ENCODE peak calls at places on chromosomes 4 and X, in six cellular contexts. V, M, G, E, W and D are unnamed samples.

GRCh38 chr4:78057135-78057599 is at the start of gene FRAS1:
- DNase-seq in G (peak), E (no peak), W (peak), V (peak), M (peak), D (no peak)

GRCh38 chr4:149531861-149532260 is 283.8 kb downstream of the IQCM start:
- DNase-seq in E (no peak), M (no peak), W (peak), G (peak), V (no peak), D (no peak)

GRCh38 chrX:121146059-121146628 is 98.7 kb downstream of the GLUD2 start:
- DNase-seq in G (no peak), V (no peak), E (no peak), W (peak), M (no peak), D (no peak)

GRCh38 chr4:49032440-49033161 is 46.5 kb downstream of the CWH43 start:
- DNase-seq in W (no peak), M (no peak), V (peak), G (no peak), E (peak), D (no peak)

GRCh38 chr4:141711211-141711610 is 74.8 kb downstream of the IL15 start:
- DNase-seq in G (peak), E (no peak), V (peak), M (no peak), W (peak), D (no peak)

GRCh38 chrX:77572322-77572721 is 125.1 kb downstream of the FGF16 start:
- DNase-seq in W (peak), G (no peak), M (no peak), E (no peak), V (no peak), D (no peak)

GRCh38 chrX:52424658-52425057 is 55.8 kb downstream of the XAGE2 start:
- DNase-seq in W (peak), E (no peak), G (no peak), M (no peak), V (no peak), D (no peak)

GRCh38 chr4:148831945-148832344 is 389.7 kb upstream of the NR3C2 start:
- DNase-seq in E (peak), W (peak), M (no peak), G (no peak), V (no peak), D (no peak)

DNA sequence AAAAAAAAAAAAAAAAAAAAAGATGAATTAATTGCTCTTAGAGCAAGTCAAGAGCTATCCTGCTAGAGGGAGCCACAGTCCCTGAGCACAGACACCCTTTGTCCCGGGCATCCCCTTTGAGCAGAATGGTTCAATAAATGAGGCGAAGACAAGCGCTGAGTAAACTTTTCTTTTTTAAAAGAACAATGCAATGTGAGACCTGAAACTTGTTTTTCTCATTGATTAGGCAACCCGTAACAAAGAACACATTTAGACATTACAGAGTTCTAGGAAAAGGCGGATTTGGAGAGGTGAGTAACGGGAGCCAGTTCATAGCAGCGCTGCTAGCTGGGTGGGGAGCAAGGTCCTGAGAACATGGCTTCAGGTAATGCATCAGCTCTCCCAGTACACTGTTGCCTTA is 46.1 kb downstream of the GRK4 start:
- DNase-seq in M (no peak), W (peak), E (peak), G (peak), V (peak), D (no peak)
- TF ChIP-seq CTCF in M (no peak), W (peak), E (peak), G (peak), V (peak), D (no peak)

GRCh38 chr4:186554485-186554884 is 882 bp downstream of the MTNR1A start:
- DNase-seq in V (peak), G (peak), M (no peak), W (peak), E (peak), D (peak)
- H3K4me3 ChIP-seq in V (peak), G (peak), M (no peak), W (peak), E (peak), D (no peak)

DNA sequence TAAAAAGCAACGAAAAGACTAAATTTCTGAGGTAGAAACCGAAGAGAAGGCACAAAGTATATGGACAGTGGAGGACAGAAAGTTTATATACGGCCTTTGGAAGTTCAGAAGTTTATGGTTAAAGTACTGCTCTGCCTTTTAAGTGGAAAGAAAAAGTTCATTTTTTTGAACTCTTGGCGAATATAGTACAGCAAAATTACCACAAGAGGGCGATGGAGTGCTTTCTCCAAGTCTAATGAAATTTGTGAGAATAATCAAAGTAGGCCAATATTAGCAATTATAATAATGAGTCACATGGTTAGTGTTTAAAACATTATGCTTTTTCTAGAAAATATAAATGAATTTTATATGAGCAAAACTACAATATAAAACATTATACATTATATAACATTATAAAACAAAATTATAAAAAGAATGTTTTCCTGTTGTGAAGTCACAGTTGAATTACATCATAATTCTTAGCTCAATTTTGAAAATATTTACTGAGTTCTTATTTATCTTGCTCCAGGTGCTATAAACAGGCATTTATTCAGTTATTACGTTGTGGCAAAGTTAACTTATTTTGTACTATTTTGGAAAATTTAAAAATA is 136.2 kb upstream of the BMPR1B start:
- DNase-seq in E (peak), W (no peak), M (no peak), G (peak), V (peak), D (no peak)
- H3K27ac ChIP-seq in E (no peak), W (no peak), M (no peak), G (no peak), V (no peak), D (no peak)

GRCh38 chrX:153927936-153928760 is 2.1 kb upstream of the ARHGAP4 start:
- DNase-seq in V (peak), E (peak), M (peak), W (peak), G (peak), D (peak)

GRCh38 chrX:153927686-153927935 is 1.5 kb upstream of the ARHGAP4 start:
- DNase-seq in E (no peak), W (no peak), V (no peak), M (no peak), G (no peak), D (no peak)

GRCh38 chrX:153925739-153926593 is at the start of gene ARHGAP4:
- DNase-seq in M (no peak), E (peak), V (peak), W (no peak), G (no peak), D (no peak)

GRCh38 chrX:153926594-153926862 is 464 bp upstream of the ARHGAP4 start:
- DNase-seq in G (no peak), E (no peak), W (no peak), M (no peak), V (peak), D (no peak)

DNA sequence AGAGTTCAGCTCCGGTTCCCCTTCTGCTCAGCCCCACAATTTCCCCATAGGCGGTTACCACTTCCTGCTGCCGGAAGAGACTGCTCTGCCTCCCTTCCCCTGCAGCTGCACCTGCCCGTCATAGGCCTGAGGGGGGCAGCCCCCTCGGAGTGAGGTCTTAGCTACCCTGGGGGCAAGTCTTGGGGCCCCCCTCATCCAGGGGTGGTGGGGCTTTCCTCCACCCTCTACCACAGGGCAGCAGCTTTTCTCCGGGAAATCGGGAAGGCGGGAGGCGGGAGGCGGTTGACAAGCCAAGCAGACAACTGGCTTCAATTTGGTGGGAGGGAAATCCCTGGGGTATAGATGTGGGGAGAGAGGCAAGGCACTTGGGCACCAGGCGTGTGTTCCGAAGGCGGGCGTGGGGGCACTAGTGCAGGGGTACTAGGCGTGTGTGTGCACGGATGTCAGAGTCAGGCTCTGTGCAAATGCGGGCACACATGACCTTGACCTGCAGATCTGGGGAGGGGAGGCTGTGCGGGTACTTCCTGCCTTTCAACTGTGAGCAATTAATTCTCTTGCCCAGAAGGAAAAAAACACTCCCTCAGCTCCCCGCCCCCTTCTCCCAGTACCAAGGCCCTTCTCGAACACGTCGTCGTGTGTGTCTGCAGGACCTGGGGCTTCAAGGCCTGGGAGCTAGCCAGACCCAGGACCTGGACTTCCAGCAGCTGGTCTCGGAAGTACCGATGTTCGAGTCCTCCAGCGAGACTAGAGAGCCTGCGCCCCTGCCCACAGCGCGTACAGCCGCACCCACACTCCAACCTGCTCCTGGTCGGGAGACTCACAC is 1.0 kb upstream of the ARHGAP4 start:
- DNase-seq in E (no peak), V (no peak), W (peak), G (peak), M (peak), D (peak)
- TF ChIP-seq CTCF in E (no peak), V (no peak), W (no peak), G (no peak), M (no peak), D (no peak)

GRCh38 chr4:825063-825968 is 613 bp downstream of the CPLX1 start:
- DNase-seq in G (peak), M (peak), V (peak), E (no peak), W (no peak), D (peak)
- H3K4me3 ChIP-seq in G (peak), M (no peak), V (peak), E (peak), W (no peak), D (peak)

DNA sequence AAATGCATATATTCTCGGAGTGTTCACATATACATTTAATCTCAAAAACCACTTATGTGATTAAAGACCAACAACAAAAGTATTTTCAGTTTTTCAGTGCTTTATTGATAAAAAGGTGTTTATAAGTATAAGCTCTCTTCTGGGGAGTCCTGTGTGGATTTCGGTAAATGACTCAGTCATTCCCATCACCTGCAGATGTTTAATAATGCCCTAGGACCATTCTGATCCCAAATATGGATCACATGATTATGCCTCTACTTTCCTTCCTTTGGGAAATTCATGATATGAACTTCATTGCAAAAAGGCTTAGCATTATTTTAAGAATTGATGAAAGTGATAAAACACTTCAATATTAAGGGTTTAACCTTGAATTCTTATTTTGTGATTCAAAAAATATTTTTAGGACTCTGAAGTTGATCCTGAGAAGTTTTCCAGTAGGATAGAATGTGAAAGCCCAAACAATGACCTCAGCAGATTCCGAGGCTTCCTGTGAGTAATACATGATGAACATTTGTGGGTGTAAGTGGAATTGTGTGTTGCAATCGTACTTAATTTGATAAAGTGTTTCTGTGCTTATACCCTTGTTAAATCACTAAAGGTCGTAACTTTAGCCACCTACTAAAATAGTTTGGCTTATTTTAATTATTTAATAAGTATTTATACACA is 40.2 kb downstream of the ATP10D start:
- DNase-seq in M (no peak), E (peak), W (peak), V (no peak), G (peak), D (no peak)
- H3K27ac ChIP-seq in M (peak), E (no peak), W (peak), V (no peak), G (no peak), D (peak)